ENCODE peak calls at places on chromosomes 5 and 9, in seven cellular contexts. I, V, U, X, R, D and E are unnamed samples.

GRCh38 chr5:115888027-115888426 is 46.3 kb downstream of the AP3S1 start:
- DNase-seq in I (no peak), V (no peak), U (peak), X (no peak), R (no peak), D (no peak), E (no peak)

GRCh38 chr5:17308326-17309065 is 91.1 kb downstream of the BASP1 start:
- DNase-seq in I (no peak), V (no peak), U (no peak), X (no peak), R (no peak), D (no peak), E (no peak)

GRCh38 chr9:79061766-79062165 is 510.0 kb upstream of the TLE4 start:
- DNase-seq in I (no peak), V (no peak), U (no peak), X (no peak), R (no peak), D (no peak), E (no peak)

GRCh38 chr5:157388148-157388547 is 71.9 kb upstream of the NIPAL4 start:
- DNase-seq in I (no peak), V (no peak), U (no peak), X (no peak), R (no peak), D (no peak), E (no peak)

GRCh38 chr5:176889321-176890280 is 9.5 kb downstream of the HK3 start:
- DNase-seq in I (no peak), V (no peak), U (no peak), X (no peak), R (no peak), D (no peak), E (no peak)

GRCh38 chr5:60943624-60944023 is 1.2 kb downstream of the ERCC8 start:
- DNase-seq in I (no peak), V (no peak), U (no peak), X (no peak), R (no peak), D (no peak), E (no peak)

GRCh38 chr9:87194471-87194870 is 247.2 kb upstream of the GAS1 start:
- DNase-seq in I (no peak), V (no peak), U (peak), X (no peak), R (no peak), D (no peak), E (no peak)

GRCh38 chr5:96743065-96743768 is 64.5 kb downstream of the ERAP1 start:
- DNase-seq in I (no peak), V (no peak), U (peak), X (no peak), R (peak), D (no peak), E (no peak)

GRCh38 chr9:127519301-127520166 is 68.2 kb downstream of the LRSAM1 start:
- DNase-seq in I (no peak), V (no peak), U (peak), X (no peak), R (peak), D (no peak), E (peak)

GRCh38 chr9:4170231-4170630 is 129.6 kb downstream of the GLIS3 start:
- DNase-seq in I (no peak), V (no peak), U (no peak), X (no peak), R (no peak), D (no peak), E (no peak)

GRCh38 chr9:131165523-131165922 is 40.1 kb downstream of the NUP214 start:
- DNase-seq in I (no peak), V (no peak), U (no peak), X (no peak), R (no peak), D (no peak), E (no peak)

GRCh38 chr9:117487555-117488175 is 72.8 kb upstream of the ASTN2 start:
- DNase-seq in I (peak), V (peak), U (peak), X (peak), R (peak), D (peak), E (peak)

GRCh38 chr5:55578771-55579170 is 44.0 kb upstream of the PLPP1 start:
- DNase-seq in I (no peak), V (no peak), U (peak), X (no peak), R (no peak), D (no peak), E (no peak)

GRCh38 chr5:77168187-77168883 is 42.1 kb upstream of the PDE8B start:
- DNase-seq in I (no peak), V (no peak), U (peak), X (no peak), R (peak), D (no peak), E (no peak)

GRCh38 chr5:73901045-73901444 is 275.0 kb downstream of the ARHGEF28 start:
- DNase-seq in I (no peak), V (no peak), U (no peak), X (no peak), R (no peak), D (no peak), E (no peak)

GRCh38 chr5:64838376-64838775 is 69.6 kb downstream of the CWC27 start:
- DNase-seq in I (no peak), V (no peak), U (no peak), X (no peak), R (no peak), D (no peak), E (no peak)

GRCh38 chr9:487429-487828 is 272.8 kb downstream of the DOCK8 start:
- DNase-seq in I (no peak), V (no peak), U (no peak), X (no peak), R (no peak), D (no peak), E (no peak)

GRCh38 chr9:107700902-107701301 is 211.3 kb upstream of the KLF4 start:
- DNase-seq in I (no peak), V (no peak), U (no peak), X (no peak), R (no peak), D (no peak), E (no peak)

GRCh38 chr5:14268236-14268701 is 125.1 kb downstream of the TRIO start:
- DNase-seq in I (no peak), V (no peak), U (peak), X (no peak), R (peak), D (peak), E (no peak)

GRCh38 chr5:168314735-168315411 is 23.4 kb downstream of the WWC1 start:
- DNase-seq in I (no peak), V (no peak), U (peak), X (no peak), R (peak), D (peak), E (no peak)

GRCh38 chr5:54404568-54404967 is 50.9 kb upstream of the HSPB3 start:
- DNase-seq in I (no peak), V (no peak), U (no peak), X (no peak), R (no peak), D (peak), E (no peak)

GRCh38 chr9:2016411-2017208 is 1.5 kb downstream of the SMARCA2 start:
- DNase-seq in I (peak), V (peak), U (peak), X (peak), R (peak), D (no peak), E (no peak)

GRCh38 chr5:91143840-91144239 is 239.3 kb downstream of the ARRDC3 start:
- DNase-seq in I (no peak), V (no peak), U (no peak), X (no peak), R (no peak), D (no peak), E (no peak)

GRCh38 chr5:104443706-104444105 is 881.1 kb upstream of the NUDT12 start:
- DNase-seq in I (no peak), V (no peak), U (no peak), X (no peak), R (no peak), D (no peak), E (no peak)

GRCh38 chr9:135130266-135130976 is 43.0 kb downstream of the OLFM1 start:
- DNase-seq in I (no peak), V (no peak), U (no peak), X (no peak), R (peak), D (peak), E (peak)

GRCh38 chr5:134659922-134660321 is 11.3 kb downstream of the SEC24A start:
- DNase-seq in I (no peak), V (no peak), U (no peak), X (no peak), R (no peak), D (no peak), E (no peak)

GRCh38 chr9:105455836-105456475 is 8.1 kb downstream of the FSD1L start:
- DNase-seq in I (no peak), V (no peak), U (no peak), X (no peak), R (no peak), D (no peak), E (no peak)

GRCh38 chr5:175285263-175285662 is 158.7 kb downstream of the DRD1 start:
- DNase-seq in I (no peak), V (no peak), U (peak), X (no peak), R (no peak), D (peak), E (no peak)

GRCh38 chr5:86971034-86971511 is 296.6 kb upstream of the RASA1 start:
- DNase-seq in I (no peak), V (no peak), U (peak), X (no peak), R (no peak), D (no peak), E (no peak)

GRCh38 chr9:107635803-107636174 is 146.2 kb upstream of the KLF4 start:
- DNase-seq in I (no peak), V (no peak), U (no peak), X (no peak), R (no peak), D (no peak), E (no peak)

GRCh38 chr5:33612386-33612785 is 171.6 kb downstream of the TARS1 start:
- DNase-seq in I (no peak), V (no peak), U (peak), X (no peak), R (no peak), D (no peak), E (no peak)

GRCh38 chr5:38029431-38030065 is 189.7 kb upstream of the GDNF start:
- DNase-seq in I (no peak), V (no peak), U (no peak), X (no peak), R (no peak), D (peak), E (no peak)

GRCh38 chr5:60841361-60841760 is 2.7 kb downstream of the ELOVL7 start:
- DNase-seq in I (no peak), V (no peak), U (no peak), X (no peak), R (no peak), D (no peak), E (no peak)

GRCh38 chr5:71693828-71694427 is 25.1 kb upstream of the CARTPT start:
- DNase-seq in I (no peak), V (no peak), U (no peak), X (peak), R (no peak), D (no peak), E (no peak)

GRCh38 chr5:4419276-4419675 is 720.9 kb upstream of the ADAMTS16 start:
- DNase-seq in I (no peak), V (no peak), U (no peak), X (no peak), R (no peak), D (no peak), E (no peak)

GRCh38 chr5:168015506-168015905 is 275.9 kb upstream of the WWC1 start:
- DNase-seq in I (no peak), V (no peak), U (peak), X (no peak), R (no peak), D (no peak), E (no peak)

GRCh38 chr5:141850183-141850768 is 27.9 kb downstream of the PCDH1 start:
- DNase-seq in I (peak), V (peak), U (peak), X (peak), R (peak), D (no peak), E (no peak)

GRCh38 chr5:40518511-40518917 is 161.2 kb upstream of the PTGER4 start:
- DNase-seq in I (no peak), V (no peak), U (no peak), X (no peak), R (no peak), D (peak), E (no peak)

GRCh38 chr5:138468133-138468965 is 3.1 kb downstream of the EGR1 start:
- DNase-seq in I (no peak), V (no peak), U (no peak), X (no peak), R (no peak), D (no peak), E (no peak)

GRCh38 chr5:1801954-1802295 is 718 bp downstream of the NDUFS6 start:
- DNase-seq in I (no peak), V (no peak), U (no peak), X (peak), R (no peak), D (no peak), E (no peak)